ENCODE peak calls at places on chromosomes 5 and 9, in six cellular contexts. I, R, T, M, W and N are unnamed samples.

GRCh38 chr5:124580512-124580911 is 165.9 kb downstream of the ZNF608 start:
- DNase-seq in I (no peak), R (no peak), T (no peak), M (no peak), W (no peak), N (no peak)

GRCh38 chr5:113274836-113275414 is 159.9 kb downstream of the TSSK1B start:
- DNase-seq in I (no peak), R (no peak), T (no peak), M (no peak), W (no peak), N (peak)

GRCh38 chr9:110357510-110357909 is 19.8 kb upstream of the TXNDC8 start:
- DNase-seq in I (no peak), R (no peak), T (no peak), M (no peak), W (no peak), N (no peak)

GRCh38 chr9:123724211-123724831 is 205.6 kb downstream of the DENND1A start:
- DNase-seq in I (no peak), R (no peak), T (peak), M (no peak), W (peak), N (no peak)

GRCh38 chr5:98635631-98636030 is 137.8 kb upstream of the RGMB start:
- DNase-seq in I (no peak), R (no peak), T (peak), M (no peak), W (no peak), N (no peak)

GRCh38 chr9:73613092-73613701 is 461.5 kb downstream of the ANXA1 start:
- DNase-seq in I (no peak), R (no peak), T (no peak), M (no peak), W (no peak), N (no peak)

GRCh38 chr5:143683459-143683858 is 128.5 kb upstream of the HMHB1 start:
- DNase-seq in I (no peak), R (no peak), T (no peak), M (no peak), W (no peak), N (no peak)

GRCh38 chr5:68873198-68873597 is 220.6 kb upstream of the SLC30A5 start:
- DNase-seq in I (no peak), R (no peak), T (no peak), M (no peak), W (no peak), N (no peak)

GRCh38 chr5:28954074-28954473 is 1915.7 kb upstream of the CDH9 start:
- DNase-seq in I (no peak), R (no peak), T (no peak), M (no peak), W (no peak), N (no peak)

GRCh38 chr9:70053864-70054263 is 10.2 kb downstream of the MAMDC2 start:
- DNase-seq in I (no peak), R (no peak), T (no peak), M (no peak), W (peak), N (no peak)

GRCh38 chr5:126503602-126504104 is 80.4 kb downstream of the GRAMD2B start:
- DNase-seq in I (no peak), R (no peak), T (peak), M (no peak), W (peak), N (no peak)

GRCh38 chr5:53110156-53110555 is 599 bp upstream of the MOCS2 start:
- DNase-seq in I (no peak), R (no peak), T (no peak), M (no peak), W (no peak), N (no peak)

GRCh38 chr5:36642089-36642488 is 35.7 kb downstream of the SLC1A3 start:
- DNase-seq in I (no peak), R (no peak), T (peak), M (no peak), W (no peak), N (no peak)

GRCh38 chr5:112671687-112672086 is 66.0 kb upstream of the APC start:
- DNase-seq in I (no peak), R (no peak), T (no peak), M (no peak), W (no peak), N (no peak)

GRCh38 chr5:149561848-149562247 is 10.6 kb upstream of the CSNK1A1 start:
- DNase-seq in I (no peak), R (no peak), T (peak), M (no peak), W (peak), N (no peak)

GRCh38 chr5:175920506-175920865 is 47.6 kb downstream of the THOC3 start:
- DNase-seq in I (no peak), R (no peak), T (peak), M (no peak), W (no peak), N (no peak)

GRCh38 chr5:122458278-122458872 is 146.3 kb downstream of the SNCAIP start:
- DNase-seq in I (no peak), R (no peak), T (peak), M (peak), W (peak), N (no peak)

GRCh38 chr5:131361677-131362315 is 97.9 kb downstream of the CDC42SE2 start:
- DNase-seq in I (no peak), R (no peak), T (no peak), M (no peak), W (no peak), N (no peak)

GRCh38 chr5:119896851-119897536 is 267.6 kb downstream of the FAM170A start:
- DNase-seq in I (no peak), R (no peak), T (no peak), M (no peak), W (no peak), N (no peak)

GRCh38 chr5:168286386-168286785 is 5.1 kb upstream of the WWC1 start:
- DNase-seq in I (no peak), R (no peak), T (no peak), M (no peak), W (no peak), N (no peak)

GRCh38 chr9:106878943-106879916 is 16.3 kb downstream of the ZNF462 start:
- DNase-seq in I (peak), R (peak), T (peak), M (no peak), W (peak), N (no peak)

GRCh38 chr5:32794086-32794485 is 83.0 kb downstream of the NPR3 start:
- DNase-seq in I (no peak), R (no peak), T (peak), M (no peak), W (peak), N (no peak)

GRCh38 chr9:121399883-121400607 is 30.0 kb upstream of the STOM start:
- DNase-seq in I (no peak), R (no peak), T (peak), M (no peak), W (no peak), N (no peak)

GRCh38 chr9:131335356-131335755 is 45.8 kb downstream of the PLPP7 start:
- DNase-seq in I (no peak), R (no peak), T (no peak), M (no peak), W (no peak), N (no peak)

GRCh38 chr5:17727212-17727611 is 93.0 kb downstream of the TAF11L14 start:
- DNase-seq in I (no peak), R (no peak), T (no peak), M (no peak), W (no peak), N (no peak)

GRCh38 chr5:176533894-176534611 is 3.1 kb downstream of the RNF44 start:
- DNase-seq in I (no peak), R (no peak), T (no peak), M (peak), W (peak), N (no peak)

GRCh38 chr9:74355107-74355506 is 142.0 kb upstream of the RORB start:
- DNase-seq in I (no peak), R (no peak), T (no peak), M (no peak), W (no peak), N (no peak)

GRCh38 chr5:112921031-112921832 is 795 bp downstream of the REEP5 start:
- DNase-seq in I (peak), R (peak), T (peak), M (peak), W (peak), N (peak)

GRCh38 chr9:109349431-109349846 is 28.6 kb upstream of the EPB41L4B start:
- DNase-seq in I (no peak), R (no peak), T (peak), M (no peak), W (peak), N (no peak)

GRCh38 chr5:76663573-76663972 is 40.4 kb upstream of the F2RL2 start:
- DNase-seq in I (no peak), R (no peak), T (no peak), M (no peak), W (no peak), N (no peak)

GRCh38 chr9:131019387-131020239 is 10.6 kb downstream of the LAMC3 start:
- DNase-seq in I (no peak), R (no peak), T (peak), M (no peak), W (peak), N (no peak)

DNA sequence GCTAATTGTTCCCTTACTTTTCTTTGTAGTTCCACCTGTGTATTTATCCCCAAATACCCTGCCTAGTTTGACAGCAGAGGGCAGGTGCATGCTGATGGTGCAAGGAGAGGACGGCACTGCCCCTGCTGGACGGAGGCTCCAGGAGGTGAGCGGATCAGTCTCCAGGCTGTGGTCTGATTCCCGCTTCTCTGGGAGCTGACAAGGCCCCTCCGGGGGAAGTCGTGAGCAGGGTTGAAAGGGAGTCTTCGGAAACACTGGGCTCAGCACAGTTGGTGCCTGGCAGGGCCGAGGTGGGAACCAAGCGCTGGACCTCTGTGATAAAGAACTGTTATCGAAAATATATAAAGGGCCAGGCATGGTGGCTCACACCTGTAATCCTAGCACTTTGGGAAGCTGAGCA is 52.9 kb downstream of the RASGEF1C start:
- DNase-seq in I (peak), R (no peak), T (no peak), M (no peak), W (no peak), N (no peak)
- TF ChIP-seq CTCF in I (peak), R (no peak), T (no peak), M (no peak), W (no peak), N (no peak)

GRCh38 chr5:73981696-73982095 is 355.7 kb downstream of the ARHGEF28 start:
- DNase-seq in I (no peak), R (no peak), T (no peak), M (no peak), W (no peak), N (no peak)

GRCh38 chr5:73987915-73988314 is 361.9 kb downstream of the ARHGEF28 start:
- DNase-seq in I (no peak), R (no peak), T (no peak), M (no peak), W (no peak), N (no peak)

GRCh38 chr5:73983661-73984060 is 357.7 kb downstream of the ARHGEF28 start:
- DNase-seq in I (no peak), R (no peak), T (no peak), M (no peak), W (no peak), N (no peak)

GRCh38 chr5:73986729-73987128 is 360.7 kb downstream of the ARHGEF28 start:
- DNase-seq in I (no peak), R (no peak), T (no peak), M (no peak), W (no peak), N (no peak)

GRCh38 chr5:73985145-73985544 is 359.1 kb downstream of the ARHGEF28 start:
- DNase-seq in I (no peak), R (peak), T (peak), M (no peak), W (no peak), N (no peak)
- TF ChIP-seq CTCF in I (no peak), R (peak), T (peak), M (no peak), W (peak), N (peak)

GRCh38 chr9:21747171-21747570 is 55.3 kb upstream of the MTAP start:
- DNase-seq in I (no peak), R (no peak), T (peak), M (no peak), W (no peak), N (no peak)

GRCh38 chr9:21750021-21750735 is 52.3 kb upstream of the MTAP start:
- DNase-seq in I (no peak), R (no peak), T (peak), M (no peak), W (no peak), N (no peak)

GRCh38 chr9:21746550-21746949 is 55.9 kb upstream of the MTAP start:
- DNase-seq in I (no peak), R (no peak), T (no peak), M (no peak), W (no peak), N (no peak)

GRCh38 chr9:21754741-21755140 is 47.7 kb upstream of the MTAP start:
- DNase-seq in I (no peak), R (no peak), T (no peak), M (no peak), W (no peak), N (no peak)

DNA sequence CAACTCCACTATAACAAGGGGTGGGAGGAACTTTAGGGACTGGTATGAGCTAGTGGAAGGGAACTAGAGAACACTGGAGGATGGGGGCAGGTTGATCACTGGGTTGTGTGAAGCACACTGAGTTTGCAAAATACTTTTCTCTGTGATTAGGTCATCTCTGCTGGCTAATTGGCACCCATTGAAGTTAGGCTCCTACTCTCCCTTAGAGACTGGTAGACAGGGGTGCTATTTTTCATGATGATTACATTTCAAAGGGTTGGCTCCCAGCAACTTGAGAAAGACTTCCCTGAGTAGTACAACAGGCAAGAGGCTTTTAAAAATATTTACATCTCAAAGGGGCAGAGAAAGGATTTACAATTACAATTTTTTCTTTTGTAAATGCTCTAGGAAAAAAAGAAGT is 50.4 kb upstream of the MTAP start:
- DNase-seq in I (no peak), R (no peak), T (no peak), M (no peak), W (no peak), N (no peak)
- TF ChIP-seq CTCF in I (no peak), R (no peak), T (no peak), M (no peak), W (no peak), N (no peak)

DNA sequence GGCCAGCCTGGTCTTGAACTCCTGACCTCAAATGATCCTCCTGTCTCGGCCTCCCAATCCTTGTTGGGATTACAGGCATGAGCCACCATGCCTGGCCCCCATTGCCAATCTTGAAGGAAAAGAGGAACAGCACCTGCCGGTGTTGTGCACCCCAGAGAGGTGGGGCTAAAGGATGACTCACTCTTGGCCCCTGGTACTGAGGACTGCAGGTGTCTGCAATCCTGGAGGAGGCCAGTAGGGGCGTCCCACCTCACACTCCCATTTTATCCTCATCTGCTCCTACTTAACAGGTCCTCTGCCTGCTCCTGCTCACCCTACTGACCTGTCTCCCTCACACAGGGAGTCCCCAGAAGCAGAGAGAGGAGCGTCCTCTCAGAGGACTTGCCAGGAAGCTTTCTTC is 390.4 kb downstream of the ARHGEF28 start:
- DNase-seq in I (no peak), R (no peak), T (no peak), M (peak), W (no peak), N (no peak)
- TF ChIP-seq CTCF in I (peak), R (peak), T (no peak), M (peak), W (no peak), N (peak)

GRCh38 chr5:31583129-31583528 is 51.0 kb downstream of the C5orf22 start:
- DNase-seq in I (no peak), R (no peak), T (no peak), M (no peak), W (no peak), N (no peak)

GRCh38 chr5:31585519-31586270 is 53.2 kb upstream of the PDZD2 start:
- DNase-seq in I (no peak), R (no peak), T (peak), M (no peak), W (no peak), N (no peak)

GRCh38 chr5:31579558-31579957 is 47.5 kb downstream of the C5orf22 start:
- DNase-seq in I (no peak), R (no peak), T (no peak), M (no peak), W (no peak), N (no peak)

GRCh38 chr5:31587546-31587945 is 51.4 kb upstream of the PDZD2 start:
- DNase-seq in I (no peak), R (no peak), T (no peak), M (no peak), W (no peak), N (no peak)

GRCh38 chr5:31581498-31582099 is 49.5 kb downstream of the C5orf22 start:
- DNase-seq in I (no peak), R (no peak), T (peak), M (no peak), W (no peak), N (no peak)
- TF ChIP-seq CTCF in I (peak), R (peak), T (peak), M (peak), W (peak), N (peak)

DNA sequence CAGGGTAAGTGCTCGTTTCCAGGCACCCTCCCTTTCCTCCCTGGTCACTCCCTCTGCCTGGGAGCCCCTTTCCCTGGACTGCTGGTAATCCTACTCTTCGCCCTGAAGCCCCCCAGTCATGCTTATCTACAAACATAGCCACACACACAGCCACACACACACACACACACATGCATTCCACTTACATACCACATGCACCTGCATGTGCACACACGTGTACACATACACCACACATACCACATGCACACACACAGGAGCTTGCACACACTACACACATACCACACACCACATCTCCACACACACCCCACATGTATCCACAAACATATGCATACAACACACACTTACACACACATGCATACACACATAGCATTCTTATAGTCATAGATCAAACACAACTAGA is 358.5 kb downstream of the GADD45G start:
- DNase-seq in I (no peak), R (no peak), T (no peak), M (no peak), W (no peak), N (no peak)
- TF ChIP-seq CTCF in I (no peak), R (no peak), T (no peak), M (no peak), W (no peak), N (no peak)

GRCh38 chr9:34892886-34893285 is 65.2 kb upstream of the PHF24 start:
- DNase-seq in I (no peak), R (no peak), T (no peak), M (no peak), W (peak), N (no peak)

GRCh38 chr9:34891386-34891785 is 66.7 kb upstream of the PHF24 start:
- DNase-seq in I (no peak), R (no peak), T (no peak), M (no peak), W (no peak), N (no peak)

GRCh38 chr9:34899535-34900158 is 58.4 kb upstream of the PHF24 start:
- DNase-seq in I (peak), R (peak), T (peak), M (peak), W (peak), N (peak)

GRCh38 chr9:34898846-34899245 is 59.2 kb upstream of the PHF24 start:
- DNase-seq in I (no peak), R (no peak), T (no peak), M (no peak), W (no peak), N (no peak)

GRCh38 chr9:34896112-34896511 is 62.0 kb upstream of the PHF24 start:
- DNase-seq in I (no peak), R (no peak), T (no peak), M (no peak), W (no peak), N (no peak)
- TF ChIP-seq CTCF in I (no peak), R (peak), T (peak), M (peak), W (no peak), N (no peak)

GRCh38 chr5:10987881-10988504 is 227.0 kb upstream of the DAP start:
- DNase-seq in I (peak), R (peak), T (no peak), M (peak), W (peak), N (peak)
- TF ChIP-seq CTCF in I (peak), R (peak), T (peak), M (peak), W (peak), N (peak)